ENCODE peak calls at places on chromosomes 16 and 17, in six cellular contexts. D, F, K, N, Z and L are unnamed samples. For H3K4me1, the result is how much of the 10 kb centered on the place peaks cover.

GRCh38 chr16:46768809-46769208 is 20.7 kb upstream of the MYLK3 start:
- DNase-seq in F (no peak), N (no peak), K (peak), Z (peak), D (no peak), L (no peak)

GRCh38 chr17:69358688-69359596 is 32.0 kb upstream of the ABCA5 start:
- DNase-seq in K (no peak), D (peak), N (no peak), F (peak), Z (no peak), L (peak)

GRCh38 chr17:83062818-83063671 is 16.4 kb upstream of the METRNL start:
- DNase-seq in K (no peak), Z (peak), D (no peak), N (peak), F (peak), L (peak)

GRCh38 chr16:54647731-54648221 is 282.9 kb upstream of the IRX5 start:
- DNase-seq in D (no peak), K (no peak), Z (no peak), F (no peak), N (no peak), L (no peak)

GRCh38 chr17:5584971-5585794 is 874 bp upstream of the NLRP1 start:
- DNase-seq in F (no peak), K (no peak), N (no peak), D (no peak), Z (no peak), L (no peak)

GRCh38 chr16:50547944-50548658 is at the start of gene NKD1:
- DNase-seq in K (peak), Z (peak), N (peak), F (peak), D (peak), L (peak)

GRCh38 chr16:49542391-49542891 is 168.8 kb downstream of the C16orf78 start:
- DNase-seq in D (no peak), K (peak), F (no peak), N (no peak), Z (peak), L (no peak)

GRCh38 chr17:622356-622755 is 92.3 kb downstream of the VPS53 start:
- DNase-seq in K (no peak), N (no peak), D (no peak), Z (no peak), F (no peak), L (no peak)

GRCh38 chr16:1327619-1327947 is 5.9 kb upstream of the BAIAP3 start:
- DNase-seq in F (no peak), D (no peak), Z (no peak), N (no peak), K (no peak), L (no peak)

GRCh38 chr16:80023865-80024264 is 423.3 kb upstream of the MAF start:
- DNase-seq in F (no peak), D (no peak), Z (no peak), N (no peak), K (no peak), L (no peak)

GRCh38 chr16:85883813-85884212 is 15.1 kb upstream of the IRF8 start:
- DNase-seq in Z (no peak), N (no peak), F (no peak), K (no peak), D (no peak), L (no peak)

GRCh38 chr17:73506470-73507435 is 137.5 kb downstream of the SDK2 start:
- DNase-seq in Z (no peak), D (no peak), F (no peak), N (no peak), K (no peak), L (no peak)

GRCh38 chr17:39997543-39997942 is 16.9 kb downstream of the PSMD3 start:
- DNase-seq in Z (no peak), D (no peak), F (no peak), N (no peak), K (no peak), L (no peak)

GRCh38 chr16:50202926-50203624 is 50.0 kb downstream of the TENT4B start:
- DNase-seq in D (no peak), F (no peak), K (no peak), Z (no peak), N (no peak), L (no peak)

GRCh38 chr16:83393196-83393981 is 414.4 kb upstream of the HSBP1 start:
- DNase-seq in Z (no peak), K (no peak), D (peak), F (no peak), N (no peak), L (no peak)

GRCh38 chr16:67837811-67838210 is 4.3 kb upstream of the THAP11 start:
- DNase-seq in K (no peak), D (no peak), Z (no peak), F (no peak), N (no peak), L (no peak)

GRCh38 chr17:78806451-78806850 is 24.4 kb upstream of the CYTH1 start:
- DNase-seq in N (no peak), F (no peak), K (no peak), Z (peak), D (no peak), L (no peak)

GRCh38 chr17:7855643-7856080 is 796 bp downstream of the TMEM88 start:
- DNase-seq in D (no peak), F (no peak), K (no peak), N (no peak), Z (no peak), L (peak)

GRCh38 chr17:39799395-39799794 is 61.7 kb downstream of the GRB7 start:
- DNase-seq in N (no peak), Z (no peak), K (no peak), D (peak), F (no peak), L (no peak)

GRCh38 chr17:65005858-65006257 is 50.7 kb downstream of the GNA13 start:
- DNase-seq in Z (no peak), F (no peak), D (no peak), K (no peak), N (no peak), L (no peak)

GRCh38 chr17:17729620-17730249 is 48.5 kb downstream of the RAI1 start:
- DNase-seq in F (peak), K (no peak), D (peak), N (peak), Z (no peak), L (peak)

GRCh38 chr17:37019117-37019744 is 70.5 kb downstream of the AATF start:
- DNase-seq in F (no peak), Z (no peak), N (no peak), K (no peak), D (no peak), L (no peak)

GRCh38 chr17:47643116-47643515 is 6.6 kb upstream of the KPNB1 start:
- DNase-seq in K (no peak), F (no peak), N (no peak), Z (no peak), D (peak), L (no peak)

GRCh38 chr17:57211543-57211942 is 44.8 kb upstream of the MSI2 start:
- DNase-seq in F (no peak), D (no peak), Z (no peak), N (no peak), K (no peak), L (no peak)

GRCh38 chr17:46193246-46193625 is at the start of gene KANSL1:
- DNase-seq in D (peak), F (peak), N (peak), K (peak), Z (peak), L (peak)

GRCh38 chr16:85518398-85519049 is 94.6 kb upstream of the GSE1 start:
- DNase-seq in F (no peak), K (no peak), Z (no peak), D (no peak), N (no peak), L (no peak)

GRCh38 chr16:49928176-49928892 is 72.4 kb upstream of the ZNF423 start:
- DNase-seq in Z (peak), D (no peak), F (no peak), K (no peak), N (no peak), L (no peak)

GRCh38 chr16:4684030-4684715 is 9.2 kb upstream of the NUDT16L1 start:
- DNase-seq in Z (peak), K (no peak), N (no peak), F (no peak), D (no peak), L (no peak)

GRCh38 chr16:82641336-82641984 is 14.7 kb downstream of the CDH13 start:
- DNase-seq in K (no peak), F (no peak), Z (no peak), N (no peak), D (peak), L (no peak)

GRCh38 chr16:76502555-76502954 is 225.4 kb downstream of the CNTNAP4 start:
- DNase-seq in Z (no peak), N (no peak), F (no peak), D (no peak), K (no peak), L (no peak)

DNA sequence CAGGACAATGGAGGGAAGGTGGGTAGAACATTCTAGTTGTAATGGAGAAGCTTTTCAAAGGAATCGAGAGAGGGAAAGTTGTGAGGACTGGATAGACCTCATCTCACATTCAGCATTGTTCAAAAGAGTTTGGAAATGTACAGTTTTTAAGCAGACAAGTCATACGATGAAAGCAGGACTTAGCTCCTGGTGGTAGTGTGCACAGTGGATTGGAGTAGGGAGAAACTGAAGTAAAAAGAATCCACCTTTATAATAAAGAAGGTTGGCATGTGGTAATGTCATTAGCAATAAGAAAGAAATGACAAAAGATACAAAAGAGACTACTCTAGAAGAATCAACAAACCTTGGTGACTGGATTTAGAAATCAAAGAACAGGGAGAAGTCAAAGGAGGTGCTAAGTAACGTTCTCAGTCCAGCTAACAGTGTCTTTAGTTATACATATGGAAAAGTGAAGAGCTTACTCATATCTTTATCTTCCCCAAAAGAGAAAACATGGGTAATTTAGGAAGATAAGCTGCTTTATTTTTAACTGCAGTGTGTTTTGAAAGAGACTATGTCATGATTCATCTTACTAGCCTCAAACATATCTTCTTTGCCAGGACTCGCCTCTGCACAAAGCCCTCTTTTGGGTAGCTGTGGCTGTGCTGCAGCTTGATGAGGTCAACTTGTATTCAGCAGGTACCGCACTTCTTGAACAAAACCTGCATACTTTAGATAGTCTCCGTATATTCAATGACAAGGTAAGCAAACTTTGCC is 18.7 kb upstream of the EVI2A start:
- DNase-seq in N (no peak), Z (no peak), F (no peak), D (no peak), K (no peak), L (no peak)
- TF ChIP-seq CTCF in N (no peak), Z (no peak), F (no peak), D (no peak), K (no peak), L (no peak)

GRCh38 chr16:56657555-56658430 is at the start of gene MT1F:
- DNase-seq in D (peak), F (peak), K (peak), Z (peak), N (peak), L (peak)
- H3K4me3 ChIP-seq in D (peak), F (peak), K (peak), Z (peak), N (peak), L (peak)

GRCh38 chr17:42387663-42388380 is 420 bp downstream of the STAT3 start:
- DNase-seq in K (peak), Z (peak), F (peak), N (peak), D (peak), L (peak)

GRCh38 chr17:42387221-42387657 is 1.0 kb downstream of the STAT3 start:
- DNase-seq in F (no peak), Z (no peak), D (no peak), K (no peak), N (no peak), L (no peak)

GRCh38 chr17:42389135-42389417 is 834 bp upstream of the STAT3 start:
- DNase-seq in K (peak), Z (no peak), F (no peak), D (no peak), N (no peak), L (peak)

GRCh38 chr17:42389902-42390301 is 1.7 kb upstream of the STAT3 start:
- DNase-seq in K (no peak), F (peak), N (no peak), D (no peak), Z (no peak), L (no peak)

GRCh38 chr17:42388381-42389134 is at the start of gene STAT3:
- DNase-seq in Z (peak), D (peak), K (peak), N (peak), F (peak), L (peak)
- H3K4me1 ChIP-seq in Z (under half), D (under half), K (under half), N (under half), F (under half), L (under half)

DNA sequence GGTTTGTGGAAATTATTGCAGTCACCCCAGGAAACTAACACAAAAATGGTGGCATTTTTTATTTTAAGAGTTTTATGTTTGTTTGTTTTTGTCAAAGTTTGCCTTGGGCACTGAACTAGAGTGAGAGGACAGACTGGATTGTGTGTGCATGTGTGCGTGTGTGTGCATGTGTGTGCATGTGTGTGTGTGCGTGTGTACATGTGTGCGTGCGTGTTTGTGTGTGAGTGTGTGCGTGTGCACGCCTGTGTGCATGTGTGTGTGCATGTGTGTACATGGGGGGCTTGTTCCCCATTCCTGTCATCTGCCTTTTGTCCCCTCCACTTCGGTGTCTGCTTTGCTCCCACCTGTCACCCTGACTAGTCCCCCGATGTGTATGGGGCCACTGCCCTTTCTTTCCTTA is 32.5 kb downstream of the MGAT5B start:
- DNase-seq in K (no peak), N (no peak), D (no peak), F (no peak), Z (no peak), L (no peak)
- TF ChIP-seq CTCF in K (no peak), N (no peak), D (no peak), F (no peak), Z (no peak), L (no peak)

GRCh38 chr17:68052810-68053209 is 17.3 kb downstream of the KPNA2 start:
- DNase-seq in D (no peak), K (no peak), N (no peak), Z (no peak), F (no peak), L (no peak)
- H3K4me3 ChIP-seq in D (no peak), K (no peak), N (no peak), Z (no peak), F (no peak), L (no peak)

DNA sequence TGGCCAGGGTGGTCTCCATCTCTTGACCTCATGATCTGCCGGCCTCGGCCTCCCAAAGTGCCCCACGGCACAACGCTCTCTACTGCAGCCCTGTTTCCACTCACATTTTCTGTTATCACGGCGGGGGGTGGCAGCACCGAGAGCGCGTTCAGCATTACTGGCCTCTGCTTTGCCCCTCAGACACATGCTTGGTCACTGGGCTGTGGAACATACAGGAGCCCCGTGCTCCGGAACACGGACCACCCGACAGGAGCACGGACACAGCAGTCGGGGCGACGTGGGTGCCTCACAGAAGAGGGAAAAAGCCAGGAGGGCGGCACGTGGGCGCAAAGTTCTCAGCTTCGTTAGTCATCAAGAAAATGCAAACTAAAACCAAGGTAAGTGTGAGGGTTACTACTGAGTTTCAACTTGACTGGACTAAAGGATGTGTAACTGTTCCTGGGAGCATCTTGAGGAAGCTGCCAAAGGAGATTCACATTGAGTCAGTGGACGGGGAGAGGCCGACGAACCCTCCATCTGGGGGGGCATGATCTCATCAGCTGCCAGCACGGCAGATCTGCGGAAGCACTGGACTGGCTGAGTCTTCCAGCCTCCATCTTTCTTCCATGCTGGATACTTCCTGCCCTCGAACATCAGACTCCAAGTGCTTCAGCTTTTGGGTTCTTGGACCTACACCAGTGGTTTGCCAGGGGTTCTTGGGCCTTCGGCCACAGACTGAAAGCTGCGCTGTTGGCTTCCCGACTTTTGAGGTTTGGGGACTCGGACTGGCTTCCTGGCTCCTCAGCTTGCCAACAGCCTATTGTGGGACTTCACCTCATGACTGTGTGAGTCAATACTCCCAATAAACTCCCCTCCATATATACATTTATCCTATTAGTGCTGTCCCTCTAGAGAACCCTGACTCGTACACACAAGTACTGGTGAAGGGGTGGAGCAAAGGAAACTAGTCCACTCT is 106.8 kb downstream of the ZNF778 start:
- DNase-seq in K (no peak), Z (peak), D (no peak), F (no peak), N (no peak), L (peak)
- H3K4me1 ChIP-seq in K (half or more), Z (half or more), D (under half), F (under half), N (half or more), L (half or more)